ENCODE peak calls at places on chromosomes 2 and 18, in nine cellular contexts. T is CD8-positive, alpha-beta memory T cell; K is A549; N is NCI-H345; B is A172; Z is bronchial epithelial cell; J is amniotic epithelial cell; H is AML-193; G is PC-3. S is an unnamed sample.

GRCh38 chr2:231007159-231008045 is 11.5 kb downstream of the SPATA3 start:
- DNase-seq in T (no peak), K (no peak), N (no peak), B (no peak), Z (peak), J (peak), H (no peak), G (no peak), S (no peak)

GRCh38 chr2:12507295-12507694 is 209.4 kb upstream of the TRIB2 start:
- DNase-seq in T (peak), K (no peak), N (no peak), B (peak), Z (peak), J (peak), H (peak), G (peak), S (peak)

GRCh38 chr18:31041346-31042067 is 1.0 kb downstream of the DSC3 start:
- DNase-seq in T (no peak), K (no peak), N (no peak), B (no peak), Z (peak), J (peak), H (no peak), G (peak), S (no peak)

GRCh38 chr2:62999905-63000304 is 50.7 kb upstream of the OTX1 start:
- DNase-seq in T (no peak), K (no peak), N (no peak), B (peak), Z (peak), J (no peak), H (no peak), G (peak), S (peak)

GRCh38 chr2:68971591-68972231 is 2.7 kb upstream of the GKN1 start:
- DNase-seq in T (no peak), K (peak), N (no peak), B (peak), Z (peak), J (peak), H (no peak), G (peak), S (peak)

GRCh38 chr2:136057023-136057801 is 60.7 kb downstream of the CXCR4 start:
- DNase-seq in T (no peak), K (no peak), N (no peak), B (no peak), Z (no peak), J (no peak), H (no peak), G (no peak), S (no peak)

GRCh38 chr2:173869830-173870229 is 95.3 kb downstream of the SP3 start:
- DNase-seq in T (no peak), K (no peak), N (no peak), B (no peak), Z (no peak), J (no peak), H (no peak), G (no peak), S (no peak)

GRCh38 chr2:173612354-173612753 is 257.7 kb downstream of the CDCA7 start:
- DNase-seq in T (no peak), K (no peak), N (no peak), B (no peak), Z (no peak), J (no peak), H (no peak), G (no peak), S (no peak)

GRCh38 chr2:70083344-70084156 is 3.7 kb upstream of the PCBP1 start:
- DNase-seq in T (no peak), K (no peak), N (no peak), B (peak), Z (peak), J (peak), H (no peak), G (peak), S (peak)

GRCh38 chr2:178912416-178913056 is 105.3 kb upstream of the TTN start:
- DNase-seq in T (no peak), K (no peak), N (no peak), B (peak), Z (peak), J (peak), H (peak), G (peak), S (no peak)

GRCh38 chr2:144524190-144524957 is 4.5 kb upstream of the ZEB2 start:
- DNase-seq in T (peak), K (no peak), N (peak), B (peak), Z (no peak), J (no peak), H (no peak), G (no peak), S (peak)

GRCh38 chr2:64750001-64750816 is 96.5 kb upstream of the SERTAD2 start:
- DNase-seq in T (peak), K (peak), N (peak), B (peak), Z (peak), J (peak), H (peak), G (peak), S (peak)

GRCh38 chr2:177265834-177266817 is 1.6 kb upstream of the NFE2L2 start:
- DNase-seq in T (no peak), K (no peak), N (no peak), B (no peak), Z (peak), J (peak), H (peak), G (no peak), S (peak)

GRCh38 chr2:69667805-69668382 is 24.4 kb upstream of the AAK1 start:
- DNase-seq in T (no peak), K (no peak), N (no peak), B (peak), Z (peak), J (peak), H (no peak), G (peak), S (no peak)

GRCh38 chr18:23053756-23054457 is 81.4 kb upstream of the CABLES1 start:
- DNase-seq in T (no peak), K (peak), N (no peak), B (peak), Z (no peak), J (peak), H (no peak), G (peak), S (no peak)

GRCh38 chr2:219019436-219019835 is 21.9 kb downstream of the CFAP65 start:
- DNase-seq in T (no peak), K (no peak), N (no peak), B (no peak), Z (no peak), J (no peak), H (no peak), G (no peak), S (no peak)

GRCh38 chr18:5568416-5568815 is 24.6 kb upstream of the EPB41L3 start:
- DNase-seq in T (no peak), K (no peak), N (no peak), B (no peak), Z (no peak), J (no peak), H (no peak), G (no peak), S (no peak)

GRCh38 chr2:7358865-7359264 is 441.7 kb downstream of the RNF144A start:
- DNase-seq in T (no peak), K (no peak), N (no peak), B (no peak), Z (no peak), J (no peak), H (no peak), G (no peak), S (no peak)

GRCh38 chr2:7146151-7146550 is 228.9 kb downstream of the RNF144A start:
- DNase-seq in T (no peak), K (no peak), N (no peak), B (no peak), Z (no peak), J (no peak), H (no peak), G (no peak), S (no peak)

GRCh38 chr2:179141206-179141605 is 91.3 kb upstream of the CCDC141 start:
- DNase-seq in T (no peak), K (no peak), N (no peak), B (no peak), Z (peak), J (peak), H (no peak), G (no peak), S (no peak)

GRCh38 chr2:191274404-191274803 is 29.2 kb downstream of the MYO1B start:
- DNase-seq in T (no peak), K (no peak), N (no peak), B (no peak), Z (no peak), J (no peak), H (peak), G (no peak), S (no peak)

GRCh38 chr2:99961567-99961913 is 180.8 kb downstream of the AFF3 start:
- DNase-seq in T (no peak), K (no peak), N (no peak), B (no peak), Z (no peak), J (no peak), H (no peak), G (no peak), S (no peak)

GRCh38 chr2:174631009-174631981 is 33.7 kb upstream of the WIPF1 start:
- DNase-seq in T (no peak), K (no peak), N (no peak), B (peak), Z (no peak), J (peak), H (no peak), G (peak), S (no peak)

GRCh38 chr18:13260114-13260926 is 41.8 kb downstream of the LDLRAD4 start:
- DNase-seq in T (no peak), K (no peak), N (no peak), B (peak), Z (no peak), J (no peak), H (no peak), G (no peak), S (no peak)

GRCh38 chr2:186365406-186365805 is 120.7 kb upstream of the ZC3H15 start:
- DNase-seq in T (no peak), K (no peak), N (no peak), B (no peak), Z (no peak), J (no peak), H (no peak), G (no peak), S (no peak)

GRCh38 chr2:150792780-150793300 is 305.4 kb upstream of the RND3 start:
- DNase-seq in T (no peak), K (no peak), N (no peak), B (no peak), Z (no peak), J (no peak), H (no peak), G (no peak), S (no peak)

GRCh38 chr2:74850816-74851566 is 17.1 kb downstream of the HK2 start:
- DNase-seq in T (no peak), K (no peak), N (no peak), B (peak), Z (peak), J (peak), H (no peak), G (peak), S (no peak)

GRCh38 chr2:28729698-28730097 is 21.9 kb upstream of the PPP1CB start:
- DNase-seq in T (no peak), K (no peak), N (no peak), B (no peak), Z (peak), J (peak), H (no peak), G (peak), S (no peak)

GRCh38 chr2:88342749-88343148 is 109.7 kb downstream of the FOXI3 start:
- DNase-seq in T (no peak), K (no peak), N (no peak), B (no peak), Z (no peak), J (no peak), H (no peak), G (no peak), S (no peak)

GRCh38 chr2:238921681-238922319 is 73.9 kb downstream of the TWIST2 start:
- DNase-seq in T (no peak), K (no peak), N (no peak), B (no peak), Z (no peak), J (no peak), H (no peak), G (no peak), S (no peak)

GRCh38 chr2:206462240-206462854 is 19.0 kb downstream of the ADAM23 start:
- DNase-seq in T (no peak), K (no peak), N (no peak), B (no peak), Z (no peak), J (no peak), H (no peak), G (no peak), S (no peak)

GRCh38 chr2:9950521-9951271 is 797 bp upstream of the GRHL1 start:
- DNase-seq in T (peak), K (peak), N (peak), B (no peak), Z (no peak), J (no peak), H (no peak), G (peak), S (no peak)

GRCh38 chr2:3651686-3652516 is 6.1 kb upstream of the ALLC start:
- DNase-seq in T (peak), K (no peak), N (peak), B (no peak), Z (peak), J (peak), H (peak), G (peak), S (no peak)

S was measured in ACHN.